ENCODE peak calls at places on chromosome X, in eight cellular contexts. One of them, this sample, is unnamed.

GRCh38 chrX:39814391-39814790 is 283.4 kb downstream of the BCOR start:
- DNase-seq in stomach: no peak
- DNase-seq in glutamatergic neuron: no peak
- DNase-seq in pancreas: no peak
- DNase-seq in lower leg skin: no peak
- DNase-seq in lower lobe of right lung: no peak
- DNase-seq in GM13977: peak
- DNase-seq in cardiac muscle cell: no peak
- DNase-seq in this sample: peak

GRCh38 chrX:34197946-34198345 is 65.8 kb upstream of the FAM47A start:
- DNase-seq in stomach: no peak
- DNase-seq in glutamatergic neuron: no peak
- DNase-seq in pancreas: no peak
- DNase-seq in lower leg skin: no peak
- DNase-seq in lower lobe of right lung: no peak
- DNase-seq in GM13977: no peak
- DNase-seq in cardiac muscle cell: no peak
- DNase-seq in this sample: no peak

GRCh38 chrX:143306991-143307965 is 210.0 kb downstream of the SPANXN3 start:
- DNase-seq in stomach: no peak
- DNase-seq in glutamatergic neuron: no peak
- DNase-seq in pancreas: peak
- DNase-seq in lower leg skin: no peak
- DNase-seq in lower lobe of right lung: no peak
- DNase-seq in GM13977: no peak
- DNase-seq in cardiac muscle cell: no peak
- DNase-seq in this sample: no peak

GRCh38 chrX:150410513-150410912 is 47.4 kb downstream of the MAMLD1 start:
- DNase-seq in stomach: no peak
- DNase-seq in glutamatergic neuron: no peak
- DNase-seq in pancreas: no peak
- DNase-seq in lower leg skin: no peak
- DNase-seq in lower lobe of right lung: no peak
- DNase-seq in GM13977: no peak
- DNase-seq in cardiac muscle cell: no peak
- DNase-seq in this sample: no peak

GRCh38 chrX:97597954-97598353 is 714.2 kb downstream of the RPA4 start:
- DNase-seq in stomach: no peak
- DNase-seq in glutamatergic neuron: no peak
- DNase-seq in pancreas: no peak
- DNase-seq in lower leg skin: no peak
- DNase-seq in lower lobe of right lung: no peak
- DNase-seq in GM13977: no peak
- DNase-seq in cardiac muscle cell: no peak
- DNase-seq in this sample: no peak

GRCh38 chrX:10031743-10032142 is 64.6 kb downstream of the CLDN34 start:
- DNase-seq in stomach: no peak
- DNase-seq in glutamatergic neuron: no peak
- DNase-seq in pancreas: no peak
- DNase-seq in lower leg skin: no peak
- DNase-seq in lower lobe of right lung: no peak
- DNase-seq in GM13977: no peak
- DNase-seq in cardiac muscle cell: no peak
- DNase-seq in this sample: no peak

GRCh38 chrX:68672581-68673318 is 25.3 kb downstream of the STARD8 start:
- DNase-seq in stomach: no peak
- DNase-seq in glutamatergic neuron: no peak
- DNase-seq in pancreas: no peak
- DNase-seq in lower leg skin: no peak
- DNase-seq in lower lobe of right lung: no peak
- DNase-seq in GM13977: no peak
- DNase-seq in cardiac muscle cell: no peak
- DNase-seq in this sample: no peak

GRCh38 chrX:37315511-37316248 is 33.5 kb upstream of the PRRG1 start:
- DNase-seq in stomach: no peak
- DNase-seq in glutamatergic neuron: no peak
- DNase-seq in pancreas: no peak
- DNase-seq in lower leg skin: no peak
- DNase-seq in lower lobe of right lung: no peak
- DNase-seq in GM13977: no peak
- DNase-seq in cardiac muscle cell: no peak
- DNase-seq in this sample: no peak

GRCh38 chrX:1841746-1842145 is 226.9 kb downstream of the ASMT start:
- DNase-seq in stomach: no peak
- DNase-seq in glutamatergic neuron: no peak
- DNase-seq in pancreas: no peak
- DNase-seq in lower leg skin: no peak
- DNase-seq in lower lobe of right lung: no peak
- DNase-seq in GM13977: no peak
- DNase-seq in cardiac muscle cell: no peak
- DNase-seq in this sample: no peak

GRCh38 chrX:10015711-10016515 is 48.8 kb downstream of the CLDN34 start:
- DNase-seq in stomach: no peak
- DNase-seq in glutamatergic neuron: peak
- DNase-seq in pancreas: peak
- DNase-seq in lower leg skin: no peak
- DNase-seq in lower lobe of right lung: peak
- DNase-seq in GM13977: peak
- DNase-seq in cardiac muscle cell: peak
- DNase-seq in this sample: peak

GRCh38 chrX:47562615-47563243 is 1.7 kb downstream of the ARAF start:
- DNase-seq in stomach: no peak
- DNase-seq in glutamatergic neuron: peak
- DNase-seq in pancreas: no peak
- DNase-seq in lower leg skin: no peak
- DNase-seq in lower lobe of right lung: no peak
- DNase-seq in GM13977: no peak
- DNase-seq in cardiac muscle cell: peak
- DNase-seq in this sample: no peak

GRCh38 chrX:148504412-148504950 is 4.1 kb downstream of the AFF2 start:
- DNase-seq in stomach: no peak
- DNase-seq in glutamatergic neuron: peak
- DNase-seq in pancreas: no peak
- DNase-seq in lower leg skin: no peak
- DNase-seq in lower lobe of right lung: no peak
- DNase-seq in GM13977: no peak
- DNase-seq in cardiac muscle cell: peak
- DNase-seq in this sample: no peak

GRCh38 chrX:23756165-23756564 is 13.1 kb upstream of the ACOT9 start:
- DNase-seq in stomach: peak
- DNase-seq in glutamatergic neuron: peak
- DNase-seq in pancreas: peak
- DNase-seq in lower leg skin: peak
- DNase-seq in lower lobe of right lung: peak
- DNase-seq in GM13977: peak
- DNase-seq in cardiac muscle cell: peak
- DNase-seq in this sample: peak

GRCh38 chrX:13013353-13014110 is 30.9 kb downstream of the FAM9C start:
- DNase-seq in stomach: no peak
- DNase-seq in glutamatergic neuron: no peak
- DNase-seq in pancreas: no peak
- DNase-seq in lower leg skin: peak
- DNase-seq in lower lobe of right lung: no peak
- DNase-seq in GM13977: peak
- DNase-seq in cardiac muscle cell: no peak
- DNase-seq in this sample: no peak

GRCh38 chrX:101383679-101384078 is 2.3 kb downstream of the BTK start:
- DNase-seq in stomach: no peak
- DNase-seq in glutamatergic neuron: no peak
- DNase-seq in pancreas: no peak
- DNase-seq in lower leg skin: no peak
- DNase-seq in lower lobe of right lung: no peak
- DNase-seq in GM13977: peak
- DNase-seq in cardiac muscle cell: no peak
- DNase-seq in this sample: no peak

GRCh38 chrX:40207626-40208025 is 109.9 kb upstream of the BCOR start:
- DNase-seq in stomach: no peak
- DNase-seq in glutamatergic neuron: no peak
- DNase-seq in pancreas: no peak
- DNase-seq in lower leg skin: no peak
- DNase-seq in lower lobe of right lung: no peak
- DNase-seq in GM13977: peak
- DNase-seq in cardiac muscle cell: no peak
- DNase-seq in this sample: no peak

DNA sequence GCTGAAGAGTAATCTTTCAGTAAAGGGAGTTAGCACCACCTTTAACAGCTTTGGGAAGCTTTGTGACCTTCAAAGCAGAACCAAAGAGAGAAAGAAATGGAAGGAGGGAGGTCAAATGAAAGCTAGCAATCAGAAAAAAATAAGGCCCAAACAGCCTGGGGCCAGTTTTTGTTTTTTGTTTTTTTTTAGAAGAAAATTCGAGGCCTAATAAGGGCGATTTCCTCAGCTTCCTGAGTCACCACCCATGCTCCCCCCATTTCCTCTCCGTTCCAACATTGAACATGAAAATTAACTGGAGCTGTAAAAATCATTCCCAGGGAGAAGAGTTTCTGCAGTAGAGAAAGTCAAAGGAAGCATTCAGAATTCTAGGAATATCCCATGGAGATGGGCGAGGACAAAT is 115.1 kb downstream of the SH3KBP1 start:
- DNase-seq in stomach: no peak
- DNase-seq in glutamatergic neuron: no peak
- DNase-seq in pancreas: no peak
- DNase-seq in lower leg skin: no peak
- DNase-seq in lower lobe of right lung: no peak
- DNase-seq in GM13977: no peak
- DNase-seq in cardiac muscle cell: no peak
- DNase-seq in this sample: no peak
- TF ChIP-seq CTCF in stomach: no peak
- TF ChIP-seq CTCF in glutamatergic neuron: no peak
- TF ChIP-seq CTCF in pancreas: no peak
- TF ChIP-seq CTCF in lower leg skin: no peak
- TF ChIP-seq CTCF in lower lobe of right lung: no peak
- TF ChIP-seq CTCF in GM13977: no peak
- TF ChIP-seq CTCF in cardiac muscle cell: no peak
- TF ChIP-seq CTCF in this sample: no peak

DNA sequence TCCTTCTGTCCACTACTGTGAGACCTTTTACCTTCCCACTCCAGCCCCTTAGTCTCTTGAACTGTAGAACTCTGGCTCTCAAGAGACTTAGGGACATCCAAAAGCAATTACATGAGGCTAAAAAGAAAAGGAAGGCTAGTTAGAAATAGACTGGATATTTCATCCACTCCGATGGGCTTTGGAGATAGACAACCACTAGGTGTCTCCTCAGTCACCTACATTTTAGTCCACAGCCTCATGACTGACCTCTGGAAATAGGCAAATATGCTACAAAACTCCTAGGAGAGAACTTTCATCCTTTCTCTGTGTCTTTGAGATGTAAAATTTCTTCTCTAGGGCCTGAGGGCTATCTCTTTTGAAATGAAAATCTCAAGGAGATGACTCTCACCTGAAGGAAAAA is 45.1 kb upstream of the LAMP2 start:
- DNase-seq in stomach: no peak
- DNase-seq in glutamatergic neuron: no peak
- DNase-seq in pancreas: no peak
- DNase-seq in lower leg skin: no peak
- DNase-seq in lower lobe of right lung: no peak
- DNase-seq in GM13977: no peak
- DNase-seq in cardiac muscle cell: no peak
- DNase-seq in this sample: no peak
- TF ChIP-seq CTCF in stomach: no peak
- TF ChIP-seq CTCF in glutamatergic neuron: no peak
- TF ChIP-seq CTCF in pancreas: no peak
- TF ChIP-seq CTCF in lower leg skin: no peak
- TF ChIP-seq CTCF in lower lobe of right lung: no peak
- TF ChIP-seq CTCF in GM13977: peak
- TF ChIP-seq CTCF in cardiac muscle cell: peak
- TF ChIP-seq CTCF in this sample: no peak

DNA sequence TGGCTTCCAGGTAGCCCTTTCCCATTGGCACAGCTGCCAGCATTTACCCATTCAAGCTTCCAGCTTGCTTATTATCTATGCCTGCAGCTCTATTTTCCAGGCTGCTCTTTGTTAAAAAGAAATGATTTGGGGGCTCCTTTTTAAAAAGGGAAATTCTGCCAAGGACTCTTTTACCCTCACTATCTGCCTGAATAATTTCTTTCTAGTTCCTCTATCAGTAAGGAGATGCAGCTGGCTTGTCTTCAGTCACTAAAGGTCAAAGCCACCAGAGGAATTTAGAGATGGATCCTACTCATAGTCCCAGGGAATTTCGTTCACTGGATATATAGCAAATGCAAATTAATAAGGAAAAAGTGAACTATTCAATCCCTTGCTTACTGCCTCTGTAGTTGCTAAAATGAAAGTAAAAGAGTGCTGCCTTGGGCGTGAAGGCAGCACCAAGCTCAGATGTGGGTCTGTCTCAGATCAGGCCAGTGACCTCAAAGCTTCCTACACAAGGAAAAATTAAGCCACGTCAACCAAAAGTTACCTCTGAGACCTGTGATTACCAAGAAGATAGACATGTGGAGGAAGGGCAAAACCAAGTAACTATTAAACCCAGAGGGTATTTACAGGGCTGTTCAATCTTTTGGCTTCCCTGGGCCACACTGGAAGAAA is 5.1 kb downstream of the ARSF start:
- DNase-seq in stomach: no peak
- DNase-seq in glutamatergic neuron: no peak
- DNase-seq in pancreas: no peak
- DNase-seq in lower leg skin: no peak
- DNase-seq in lower lobe of right lung: no peak
- DNase-seq in GM13977: no peak
- DNase-seq in cardiac muscle cell: no peak
- DNase-seq in this sample: no peak
- TF ChIP-seq CTCF in stomach: no peak
- TF ChIP-seq CTCF in glutamatergic neuron: no peak
- TF ChIP-seq CTCF in pancreas: no peak
- TF ChIP-seq CTCF in lower leg skin: no peak
- TF ChIP-seq CTCF in lower lobe of right lung: no peak
- TF ChIP-seq CTCF in GM13977: no peak
- TF ChIP-seq CTCF in cardiac muscle cell: no peak
- TF ChIP-seq CTCF in this sample: no peak

GRCh38 chrX:22015144-22015750 is 16.9 kb upstream of the PHEX start:
- DNase-seq in stomach: no peak
- DNase-seq in glutamatergic neuron: no peak
- DNase-seq in pancreas: no peak
- DNase-seq in lower leg skin: no peak
- DNase-seq in lower lobe of right lung: no peak
- DNase-seq in GM13977: no peak
- DNase-seq in cardiac muscle cell: no peak
- DNase-seq in this sample: no peak

GRCh38 chrX:22012051-22012450 is 20.1 kb upstream of the PHEX start:
- DNase-seq in stomach: no peak
- DNase-seq in glutamatergic neuron: no peak
- DNase-seq in pancreas: no peak
- DNase-seq in lower leg skin: no peak
- DNase-seq in lower lobe of right lung: no peak
- DNase-seq in GM13977: no peak
- DNase-seq in cardiac muscle cell: no peak
- DNase-seq in this sample: no peak
- TF ChIP-seq CTCF in stomach: no peak
- TF ChIP-seq CTCF in glutamatergic neuron: no peak
- TF ChIP-seq CTCF in pancreas: no peak
- TF ChIP-seq CTCF in lower leg skin: no peak
- TF ChIP-seq CTCF in lower lobe of right lung: no peak
- TF ChIP-seq CTCF in GM13977: no peak
- TF ChIP-seq CTCF in cardiac muscle cell: no peak
- TF ChIP-seq CTCF in this sample: no peak

This sample was measured in natural killer cell.